ENCODE peak calls at places on chromosomes 3 and 15, in ten cellular contexts. Q, H, L, V, F, I, N, S, G and A are unnamed samples.
A peak's percentile ranks its signal among the peaks of the same experiment; 100 is the strongest.

GRCh38 chr3:142318331-142318730 is 92.9 kb upstream of the GK5 start:
- DNase-seq in V (no peak), Q (no peak), I (no peak), N (no peak), F (no peak), L (no peak), G (peak; percentile 44), S (no peak), H (no peak), A (no peak)

GRCh38 chr3:124282751-124283643 is 291.1 kb upstream of the ROPN1 start:
- DNase-seq in S (no peak), H (no peak), N (no peak), F (no peak), I (no peak), V (no peak), G (peak; percentile 46), Q (no peak), L (no peak), A (no peak)

GRCh38 chr3:194598771-194599557 is 34.3 kb downstream of the TMEM44 start:
- DNase-seq in I (no peak), S (no peak), L (no peak), F (no peak), G (peak; percentile 91), V (no peak), Q (no peak), N (no peak), H (no peak), A (no peak)

GRCh38 chr3:187966141-187966540 is 187.8 kb upstream of the LPP start:
- DNase-seq in L (no peak), I (no peak), F (no peak), S (no peak), H (no peak), V (no peak), Q (no peak), G (no peak), N (no peak), A (no peak)

GRCh38 chr3:160027541-160028195 is 39.0 kb downstream of the IL12A start:
- DNase-seq in H (peak; percentile 85), N (no peak), V (no peak), G (peak; percentile 58), S (peak; percentile 56), Q (no peak), F (no peak), I (no peak), L (no peak), A (no peak)

GRCh38 chr3:194659778-194660177 is 12.2 kb downstream of the LSG1 start:
- DNase-seq in L (no peak), Q (no peak), I (no peak), S (no peak), N (no peak), H (no peak), G (no peak), V (no peak), F (no peak), A (no peak)

GRCh38 chr3:35674451-35675109 is 35.3 kb downstream of the ARPP21 start:
- DNase-seq in I (no peak), Q (no peak), F (no peak), N (no peak), S (no peak), V (no peak), G (no peak), H (no peak), L (no peak), A (no peak)

GRCh38 chr3:12286927-12287726 is 1.7 kb upstream of the PPARG start:
- DNase-seq in H (no peak), N (no peak), I (no peak), Q (no peak), S (no peak), L (no peak), V (no peak), F (peak; percentile 68), G (no peak), A (no peak)

GRCh38 chr3:65483475-65483874 is 555.2 kb downstream of the MAGI1 start:
- DNase-seq in Q (no peak), L (no peak), N (no peak), I (no peak), G (peak; percentile 72), S (no peak), F (no peak), H (no peak), V (peak; percentile 65), A (no peak)

GRCh38 chr15:33968224-33968623 is at the start of gene CHRM5:
- DNase-seq in Q (no peak), G (no peak), S (no peak), N (no peak), F (no peak), V (no peak), L (no peak), H (no peak), I (no peak), A (no peak)

GRCh38 chr15:72289597-72290325 is 17.4 kb upstream of the PARP6 start:
- DNase-seq in I (no peak), G (no peak), H (no peak), V (no peak), N (no peak), S (no peak), Q (no peak), F (no peak), L (no peak), A (no peak)

GRCh38 chr3:122497425-122497824 is 17.3 kb downstream of the KPNA1 start:
- DNase-seq in S (peak; percentile 30), H (peak; percentile 90), I (peak; percentile 45), V (no peak), Q (no peak), L (no peak), F (no peak), G (peak; percentile 94), N (peak; percentile 30), A (no peak)

GRCh38 chr3:138875754-138876664 is 41.3 kb upstream of the PIK3CB start:
- DNase-seq in G (no peak), L (no peak), I (no peak), S (no peak), H (peak; percentile 93), N (no peak), F (no peak), Q (no peak), V (no peak), A (no peak)

GRCh38 chr15:57297163-57297593 is 79.1 kb upstream of the CGNL1 start:
- DNase-seq in G (no peak), I (no peak), L (no peak), Q (no peak), V (no peak), H (peak; percentile 24), F (no peak), S (no peak), N (no peak), A (no peak)

GRCh38 chr3:186442162-186442561 is 80.1 kb upstream of the DGKG start:
- DNase-seq in I (no peak), Q (no peak), H (no peak), V (peak; percentile 61), L (no peak), F (no peak), S (no peak), G (no peak), N (no peak), A (no peak)

GRCh38 chr15:87582169-87582568 is 674.4 kb downstream of the NTRK3 start:
- DNase-seq in H (no peak), S (no peak), I (no peak), L (no peak), G (no peak), Q (no peak), V (no peak), F (no peak), N (no peak), A (no peak)

GRCh38 chr3:119937229-119937628 is 155.3 kb downstream of the NR1I2 start:
- DNase-seq in N (peak; percentile 47), H (no peak), S (peak; percentile 47), V (no peak), L (no peak), Q (no peak), I (no peak), G (peak; percentile 1), F (no peak), A (no peak)

GRCh38 chr3:57169872-57170623 is 4.9 kb upstream of the IL17RD start:
- DNase-seq in F (peak; percentile 38), H (peak; percentile 17), Q (peak; percentile 16), L (peak; percentile 73), S (peak; percentile 75), V (peak; percentile 77), N (peak; percentile 45), G (peak; percentile 52), I (peak; percentile 64), A (peak; percentile 26)

GRCh38 chr15:77817434-77817833 is 184.7 kb upstream of the LINGO1 start:
- DNase-seq in G (no peak), I (no peak), N (no peak), Q (no peak), F (no peak), S (no peak), L (no peak), V (no peak), H (no peak), A (no peak)

GRCh38 chr3:175308105-175308504 is 449.0 kb downstream of the NAALADL2 start:
- DNase-seq in Q (no peak), V (no peak), F (no peak), G (no peak), I (no peak), H (no peak), L (no peak), S (no peak), N (no peak), A (no peak)

GRCh38 chr3:123552095-123552714 is 32.6 kb downstream of the HACD2 start:
- DNase-seq in F (no peak), H (no peak), N (no peak), G (peak; percentile 12), S (peak; percentile 35), V (no peak), Q (no peak), L (no peak), I (no peak), A (no peak)

GRCh38 chr15:70055601-70056051 is 42.1 kb downstream of the TLE3 start:
- DNase-seq in V (no peak), L (no peak), G (no peak), H (no peak), N (no peak), S (no peak), Q (no peak), F (no peak), I (no peak), A (no peak)

GRCh38 chr3:72490688-72491430 is 357.4 kb downstream of the SHQ1 start:
- DNase-seq in N (no peak), I (no peak), F (no peak), L (peak; percentile 58), Q (no peak), V (no peak), H (peak; percentile 29), G (no peak), S (no peak), A (no peak)

GRCh38 chr15:33016405-33017024 is 178.0 kb downstream of the FMN1 start:
- DNase-seq in F (no peak), N (peak; percentile 27), V (no peak), Q (peak; percentile 11), L (no peak), S (no peak), I (no peak), H (no peak), G (no peak), A (no peak)

GRCh38 chr3:10933470-10933957 is 59.0 kb upstream of the SLC6A1 start:
- DNase-seq in V (no peak), S (no peak), H (no peak), Q (no peak), G (no peak), F (no peak), I (no peak), N (no peak), L (no peak), A (no peak)

GRCh38 chr3:37899101-37899707 is 37.5 kb downstream of the CTDSPL start:
- DNase-seq in H (peak; percentile 19), N (no peak), F (no peak), S (no peak), I (no peak), G (no peak), V (no peak), L (no peak), Q (no peak), A (no peak)

GRCh38 chr15:57892181-57892580 is 173.3 kb downstream of the ALDH1A2 start:
- DNase-seq in I (no peak), F (no peak), L (no peak), V (no peak), S (no peak), N (no peak), H (no peak), G (no peak), Q (no peak), A (no peak)

GRCh38 chr3:141913150-141913811 is 36.8 kb downstream of the ATP1B3 start:
- DNase-seq in G (peak; percentile 66), H (peak; percentile 66), F (peak; percentile 42), Q (peak; percentile 38), S (peak; percentile 61), V (no peak), I (peak; percentile 34), N (peak; percentile 54), L (peak; percentile 52), A (peak; percentile 29)